ENCODE peak calls at places on chromosomes 6 and 20, in seven cellular contexts. P is NCI-H460, V is G401, W is HT-29, Z is foreskin fibroblast, Q is GM12865, L is tibial artery. D is an unnamed sample.

GRCh38 chr20:54680872-54681297 is 205.5 kb downstream of the DOK5 start:
- DNase-seq in L (peak; percentile 31), Q (peak; percentile 42), P (peak; percentile 22), Z (peak; percentile 6), W (peak; percentile 78), V (peak; percentile 11), D (peak; percentile 38)

GRCh38 chr6:31836676-31837611 is 9.4 kb downstream of the HSPA1B start:
- DNase-seq in V (no peak), Z (peak; percentile 44), L (no peak), Q (no peak), W (peak; percentile 30), P (no peak), D (no peak)

GRCh38 chr6:127854009-127854408 is 46.8 kb downstream of the THEMIS start:
- DNase-seq in Q (peak; percentile 17), L (no peak), P (no peak), Z (no peak), W (peak; percentile 20), V (no peak), D (no peak)

GRCh38 chr6:132391391-132392291 is 9.6 kb downstream of the MOXD1 start:
- DNase-seq in Z (peak; percentile 93), W (no peak), P (no peak), L (no peak), V (no peak), Q (no peak), D (no peak)

GRCh38 chr20:58017237-58017969 is 211.1 kb downstream of the ANKRD60 start:
- DNase-seq in V (peak; percentile 26), L (peak; percentile 26), P (peak; percentile 33), Z (peak; percentile 79), W (peak; percentile 93), Q (no peak), D (no peak)

GRCh38 chr20:59023616-59024015 is 4.4 kb downstream of the TUBB1 start:
- DNase-seq in W (no peak), Q (no peak), Z (no peak), L (no peak), V (no peak), P (no peak), D (no peak)

GRCh38 chr6:33104893-33105292 is 29.1 kb downstream of the HLA-DPB1 start:
- DNase-seq in Z (no peak), P (no peak), Q (no peak), L (no peak), W (no peak), V (no peak), D (no peak)

GRCh38 chr20:63177785-63178444 is 38.0 kb downstream of the YTHDF1 start:
- DNase-seq in Q (no peak), W (no peak), L (no peak), Z (peak; percentile 14), V (peak; percentile 43), P (no peak), D (no peak)

GRCh38 chr6:52538921-52539354 is 37.9 kb downstream of the TRAM2 start:
- DNase-seq in Q (no peak), V (no peak), P (no peak), L (no peak), W (no peak), Z (no peak), D (no peak)

GRCh38 chr6:159910342-159910741 is 19.6 kb downstream of the MAS1 start:
- DNase-seq in Q (no peak), L (no peak), P (no peak), V (no peak), W (no peak), Z (no peak), D (no peak)

GRCh38 chr6:34437644-34437970 is 11.7 kb upstream of the RPS10 start:
- DNase-seq in P (no peak), Z (no peak), L (no peak), V (no peak), Q (no peak), W (no peak), D (no peak)

GRCh38 chr6:17962436-17963031 is 24.9 kb downstream of the KIF13A start:
- DNase-seq in W (no peak), Z (peak; percentile 91), P (no peak), L (peak; percentile 42), Q (no peak), V (peak; percentile 68), D (no peak)

GRCh38 chr6:151179321-151179720 is 60.4 kb upstream of the AKAP12 start:
- DNase-seq in W (no peak), V (no peak), Z (peak; percentile 76), L (no peak), P (no peak), Q (no peak), D (no peak)

GRCh38 chr6:39965716-39966115 is 31.5 kb upstream of the MOCS1 start:
- DNase-seq in L (no peak), V (no peak), Q (no peak), Z (no peak), W (no peak), P (no peak), D (no peak)

GRCh38 chr20:48247961-48248360 is 462.7 kb upstream of the SULF2 start:
- DNase-seq in P (no peak), L (no peak), V (no peak), W (no peak), Q (no peak), Z (no peak), D (no peak)

GRCh38 chr6:44775121-44775520 is 387.6 kb downstream of the CDC5L start:
- DNase-seq in Q (no peak), W (no peak), Z (no peak), V (no peak), L (no peak), P (no peak), D (no peak)

GRCh38 chr6:12163149-12163548 is 127.0 kb upstream of the EDN1 start:
- DNase-seq in Q (peak; percentile 69), P (no peak), W (no peak), L (no peak), Z (no peak), V (no peak), D (no peak)

GRCh38 chr6:147204060-147204785 is at the start of gene STXBP5:
- DNase-seq in Q (peak; percentile 63), V (peak; percentile 64), P (no peak), W (peak; percentile 81), L (peak; percentile 40), Z (no peak), D (no peak)

GRCh38 chr6:54747955-54748354 is 98.6 kb upstream of the FAM83B start:
- DNase-seq in V (no peak), W (no peak), Q (no peak), Z (no peak), P (no peak), L (no peak), D (no peak)

GRCh38 chr6:132490024-132490423 is 22.9 kb downstream of the STX7 start:
- DNase-seq in Z (peak; percentile 63), Q (peak; percentile 64), L (peak; percentile 66), P (no peak), V (no peak), W (no peak), D (no peak)

GRCh38 chr20:25197173-25197869 is 1.8 kb downstream of the ENTPD6 start:
- DNase-seq in Z (no peak), Q (no peak), W (peak; percentile 55), V (peak; percentile 36), L (no peak), P (no peak), D (no peak)

GRCh38 chr20:59123677-59124060 is 40.0 kb upstream of the ZNF831 start:
- DNase-seq in P (no peak), Q (no peak), Z (no peak), V (no peak), L (no peak), W (no peak), D (no peak)